ENCODE peak calls at places on chromosomes 12 and 14, in seven cellular contexts. One of them, this sample, is unnamed.
A peak's percentile ranks its signal among the peaks of the same experiment; 100 is the strongest.

GRCh38 chr12:40253936-40254335 is 29.1 kb downstream of the LRRK2 start:
- DNase-seq in vagina: no peak
- DNase-seq in breast epithelium: no peak
- DNase-seq in transverse colon: no peak
- DNase-seq in prostate gland: no peak
- DNase-seq in GM12891: no peak
- DNase-seq in esophagus muscularis mucosa: no peak
- DNase-seq in this sample: no peak

GRCh38 chr12:110993425-110993824 is 73.0 kb upstream of the MYL2 start:
- DNase-seq in vagina: no peak
- DNase-seq in breast epithelium: no peak
- DNase-seq in transverse colon: no peak
- DNase-seq in prostate gland: no peak
- DNase-seq in GM12891: no peak
- DNase-seq in esophagus muscularis mucosa: no peak
- DNase-seq in this sample: no peak

GRCh38 chr12:19222566-19222965 is 93.0 kb downstream of the PLEKHA5 start:
- DNase-seq in vagina: no peak
- DNase-seq in breast epithelium: no peak
- DNase-seq in transverse colon: no peak
- DNase-seq in prostate gland: no peak
- DNase-seq in GM12891: no peak
- DNase-seq in esophagus muscularis mucosa: no peak
- DNase-seq in this sample: no peak

GRCh38 chr14:78530078-78530477 is 359.9 kb downstream of the NRXN3 start:
- DNase-seq in vagina: no peak
- DNase-seq in breast epithelium: no peak
- DNase-seq in transverse colon: no peak
- DNase-seq in prostate gland: peak; percentile 4
- DNase-seq in GM12891: no peak
- DNase-seq in esophagus muscularis mucosa: peak; percentile 10
- DNase-seq in this sample: no peak

GRCh38 chr12:109998241-109998903 is 858 bp upstream of the ANKRD13A start:
- DNase-seq in vagina: no peak
- DNase-seq in breast epithelium: no peak
- DNase-seq in transverse colon: no peak
- DNase-seq in prostate gland: no peak
- DNase-seq in GM12891: no peak
- DNase-seq in esophagus muscularis mucosa: no peak
- DNase-seq in this sample: no peak

GRCh38 chr12:3097186-3097804 is 20.1 kb downstream of the TSPAN9 start:
- DNase-seq in vagina: no peak
- DNase-seq in breast epithelium: no peak
- DNase-seq in transverse colon: peak; percentile 59
- DNase-seq in prostate gland: peak; percentile 58
- DNase-seq in GM12891: no peak
- DNase-seq in esophagus muscularis mucosa: no peak
- DNase-seq in this sample: peak; percentile 64

GRCh38 chr14:99389171-99389826 is 91.4 kb downstream of the SETD3 start:
- DNase-seq in vagina: no peak
- DNase-seq in breast epithelium: no peak
- DNase-seq in transverse colon: peak; percentile 67
- DNase-seq in prostate gland: peak; percentile 21
- DNase-seq in GM12891: peak; percentile 61
- DNase-seq in esophagus muscularis mucosa: no peak
- DNase-seq in this sample: peak; percentile 75

GRCh38 chr12:59408431-59408830 is 187.4 kb upstream of the SLC16A7 start:
- DNase-seq in vagina: no peak
- DNase-seq in breast epithelium: no peak
- DNase-seq in transverse colon: no peak
- DNase-seq in prostate gland: no peak
- DNase-seq in GM12891: no peak
- DNase-seq in esophagus muscularis mucosa: no peak
- DNase-seq in this sample: no peak

GRCh38 chr12:50453872-50454271 is 50.9 kb upstream of the DIP2B start:
- DNase-seq in vagina: no peak
- DNase-seq in breast epithelium: no peak
- DNase-seq in transverse colon: no peak
- DNase-seq in prostate gland: no peak
- DNase-seq in GM12891: no peak
- DNase-seq in esophagus muscularis mucosa: no peak
- DNase-seq in this sample: no peak

GRCh38 chr12:19131020-19131431 is 1.5 kb downstream of the PLEKHA5 start:
- DNase-seq in vagina: no peak
- DNase-seq in breast epithelium: peak; percentile 21
- DNase-seq in transverse colon: peak; percentile 16
- DNase-seq in prostate gland: peak; percentile 15
- DNase-seq in GM12891: no peak
- DNase-seq in esophagus muscularis mucosa: no peak
- DNase-seq in this sample: peak; percentile 33

GRCh38 chr12:12210983-12211382 is 55.9 kb downstream of the LRP6 start:
- DNase-seq in vagina: no peak
- DNase-seq in breast epithelium: no peak
- DNase-seq in transverse colon: no peak
- DNase-seq in prostate gland: no peak
- DNase-seq in GM12891: no peak
- DNase-seq in esophagus muscularis mucosa: no peak
- DNase-seq in this sample: no peak

GRCh38 chr14:37139710-37140109 is 32.7 kb downstream of the SLC25A21 start:
- DNase-seq in vagina: no peak
- DNase-seq in breast epithelium: no peak
- DNase-seq in transverse colon: no peak
- DNase-seq in prostate gland: no peak
- DNase-seq in GM12891: no peak
- DNase-seq in esophagus muscularis mucosa: no peak
- DNase-seq in this sample: no peak

GRCh38 chr12:87660987-87661769 is 368.0 kb downstream of the C12orf50 start:
- DNase-seq in vagina: no peak
- DNase-seq in breast epithelium: peak; percentile 24
- DNase-seq in transverse colon: no peak
- DNase-seq in prostate gland: no peak
- DNase-seq in GM12891: no peak
- DNase-seq in esophagus muscularis mucosa: no peak
- DNase-seq in this sample: no peak

GRCh38 chr14:52951730-52952481 is 1.1 kb upstream of the FERMT2 start:
- DNase-seq in vagina: no peak
- DNase-seq in breast epithelium: peak; percentile 55
- DNase-seq in transverse colon: peak; percentile 18
- DNase-seq in prostate gland: peak; percentile 53
- DNase-seq in GM12891: no peak
- DNase-seq in esophagus muscularis mucosa: peak; percentile 91
- DNase-seq in this sample: peak; percentile 43

GRCh38 chr14:77151245-77151644 is 9.7 kb upstream of the ZDHHC22 start:
- DNase-seq in vagina: no peak
- DNase-seq in breast epithelium: no peak
- DNase-seq in transverse colon: no peak
- DNase-seq in prostate gland: no peak
- DNase-seq in GM12891: peak; percentile 37
- DNase-seq in esophagus muscularis mucosa: no peak
- DNase-seq in this sample: no peak

GRCh38 chr12:125340791-125341190 is 275.6 kb downstream of the AACS start:
- DNase-seq in vagina: no peak
- DNase-seq in breast epithelium: no peak
- DNase-seq in transverse colon: peak; percentile 39
- DNase-seq in prostate gland: no peak
- DNase-seq in GM12891: no peak
- DNase-seq in esophagus muscularis mucosa: no peak
- DNase-seq in this sample: no peak

GRCh38 chr14:34951286-34951685 is 31.5 kb upstream of the SRP54 start:
- DNase-seq in vagina: no peak
- DNase-seq in breast epithelium: no peak
- DNase-seq in transverse colon: no peak
- DNase-seq in prostate gland: no peak
- DNase-seq in GM12891: no peak
- DNase-seq in esophagus muscularis mucosa: no peak
- DNase-seq in this sample: no peak

GRCh38 chr14:39169541-39169900 is 612 bp downstream of the TRAPPC6B start:
- DNase-seq in vagina: no peak
- DNase-seq in breast epithelium: no peak
- DNase-seq in transverse colon: no peak
- DNase-seq in prostate gland: peak; percentile 32
- DNase-seq in GM12891: no peak
- DNase-seq in esophagus muscularis mucosa: no peak
- DNase-seq in this sample: no peak

GRCh38 chr12:69324797-69325466 is 23.2 kb upstream of the LYZ start:
- DNase-seq in vagina: no peak
- DNase-seq in breast epithelium: no peak
- DNase-seq in transverse colon: no peak
- DNase-seq in prostate gland: no peak
- DNase-seq in GM12891: no peak
- DNase-seq in esophagus muscularis mucosa: no peak
- DNase-seq in this sample: no peak
- TF ChIP-seq POLR2A in vagina: no peak
- TF ChIP-seq POLR2A in breast epithelium: no peak
- TF ChIP-seq POLR2A in transverse colon: no peak
- TF ChIP-seq POLR2A in prostate gland: no peak
- TF ChIP-seq POLR2A in GM12891: no peak
- TF ChIP-seq POLR2A in esophagus muscularis mucosa: no peak
- TF ChIP-seq POLR2A in this sample: no peak

GRCh38 chr14:79836577-79836976 is 374.7 kb downstream of the DIO2 start:
- DNase-seq in vagina: no peak
- DNase-seq in breast epithelium: no peak
- DNase-seq in transverse colon: no peak
- DNase-seq in prostate gland: no peak
- DNase-seq in GM12891: no peak
- DNase-seq in esophagus muscularis mucosa: no peak
- DNase-seq in this sample: no peak
- TF ChIP-seq POLR2AphosphoS5 in vagina: no peak
- TF ChIP-seq POLR2AphosphoS5 in breast epithelium: no peak
- TF ChIP-seq POLR2AphosphoS5 in transverse colon: no peak
- TF ChIP-seq POLR2AphosphoS5 in prostate gland: no peak
- TF ChIP-seq POLR2AphosphoS5 in GM12891: no peak
- TF ChIP-seq POLR2AphosphoS5 in esophagus muscularis mucosa: no peak
- TF ChIP-seq POLR2AphosphoS5 in this sample: no peak

GRCh38 chr14:98229676-98230366 is 1042.2 kb downstream of the BCL11B start:
- DNase-seq in vagina: no peak
- DNase-seq in breast epithelium: no peak
- DNase-seq in transverse colon: no peak
- DNase-seq in prostate gland: no peak
- DNase-seq in GM12891: no peak
- DNase-seq in esophagus muscularis mucosa: peak; percentile 29
- DNase-seq in this sample: no peak

GRCh38 chr14:98231210-98231609 is 1040.8 kb downstream of the BCL11B start:
- DNase-seq in vagina: no peak
- DNase-seq in breast epithelium: no peak
- DNase-seq in transverse colon: no peak
- DNase-seq in prostate gland: no peak
- DNase-seq in GM12891: no peak
- DNase-seq in esophagus muscularis mucosa: peak; percentile 82
- DNase-seq in this sample: no peak

GRCh38 chr14:98227727-98228111 is 1044.3 kb downstream of the BCL11B start:
- DNase-seq in vagina: no peak
- DNase-seq in breast epithelium: no peak
- DNase-seq in transverse colon: no peak
- DNase-seq in prostate gland: no peak
- DNase-seq in GM12891: no peak
- DNase-seq in esophagus muscularis mucosa: no peak
- DNase-seq in this sample: no peak

GRCh38 chr14:98226411-98226810 is 1045.6 kb downstream of the BCL11B start:
- DNase-seq in vagina: no peak
- DNase-seq in breast epithelium: no peak
- DNase-seq in transverse colon: no peak
- DNase-seq in prostate gland: no peak
- DNase-seq in GM12891: no peak
- DNase-seq in esophagus muscularis mucosa: peak; percentile 72
- DNase-seq in this sample: no peak

DNA sequence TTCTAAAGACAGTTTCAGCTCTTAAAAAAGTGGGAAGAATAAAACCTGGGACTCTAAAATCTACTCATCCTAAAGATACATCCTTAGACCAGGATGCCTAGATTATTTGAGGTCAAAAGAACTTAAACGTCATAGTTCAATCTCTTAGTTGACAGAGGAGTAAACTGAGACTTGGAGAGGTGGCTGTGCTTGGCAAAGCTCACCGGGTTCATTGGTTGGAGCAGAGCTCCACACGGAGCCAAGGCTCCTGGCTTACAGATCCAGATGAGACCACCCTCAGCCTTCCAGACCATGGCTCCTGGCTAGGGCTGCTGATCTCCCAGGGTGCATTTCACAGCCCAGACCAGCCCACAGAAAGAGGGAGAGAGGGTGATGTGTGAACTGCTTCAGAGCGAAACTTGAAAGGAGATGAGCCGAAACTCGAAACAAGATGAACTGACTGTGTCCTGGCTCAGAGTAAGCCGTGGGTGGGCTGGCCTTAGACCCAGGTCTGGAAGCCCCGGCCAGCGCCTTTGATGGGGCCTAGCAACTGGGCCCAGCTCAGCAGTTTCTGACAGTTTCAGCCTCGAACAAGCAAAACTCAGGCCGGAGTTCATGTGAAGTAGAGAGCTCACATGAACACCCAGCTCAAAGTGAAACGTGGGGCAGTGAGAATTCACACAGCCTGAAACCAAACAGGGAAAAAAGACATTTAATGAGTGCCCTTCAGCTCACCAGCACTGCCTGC is 1044.8 kb downstream of the BCL11B start:
- DNase-seq in vagina: no peak
- DNase-seq in breast epithelium: no peak
- DNase-seq in transverse colon: no peak
- DNase-seq in prostate gland: no peak
- DNase-seq in GM12891: peak; percentile 11
- DNase-seq in esophagus muscularis mucosa: peak; percentile 91
- DNase-seq in this sample: no peak
- TF ChIP-seq POLR2A in vagina: no peak
- TF ChIP-seq POLR2A in breast epithelium: no peak
- TF ChIP-seq POLR2A in transverse colon: no peak
- TF ChIP-seq POLR2A in prostate gland: no peak
- TF ChIP-seq POLR2A in GM12891: no peak
- TF ChIP-seq POLR2A in esophagus muscularis mucosa: no peak
- TF ChIP-seq POLR2A in this sample: no peak

GRCh38 chr14:23067847-23068791 is 10.8 kb upstream of the CDH24 start:
- DNase-seq in vagina: peak; percentile 85
- DNase-seq in breast epithelium: no peak
- DNase-seq in transverse colon: no peak
- DNase-seq in prostate gland: no peak
- DNase-seq in GM12891: no peak
- DNase-seq in esophagus muscularis mucosa: no peak
- DNase-seq in this sample: no peak
- TF ChIP-seq POLR2AphosphoS5 in vagina: no peak
- TF ChIP-seq POLR2AphosphoS5 in breast epithelium: no peak
- TF ChIP-seq POLR2AphosphoS5 in transverse colon: no peak
- TF ChIP-seq POLR2AphosphoS5 in prostate gland: no peak
- TF ChIP-seq POLR2AphosphoS5 in GM12891: no peak
- TF ChIP-seq POLR2AphosphoS5 in esophagus muscularis mucosa: no peak
- TF ChIP-seq POLR2AphosphoS5 in this sample: no peak

DNA sequence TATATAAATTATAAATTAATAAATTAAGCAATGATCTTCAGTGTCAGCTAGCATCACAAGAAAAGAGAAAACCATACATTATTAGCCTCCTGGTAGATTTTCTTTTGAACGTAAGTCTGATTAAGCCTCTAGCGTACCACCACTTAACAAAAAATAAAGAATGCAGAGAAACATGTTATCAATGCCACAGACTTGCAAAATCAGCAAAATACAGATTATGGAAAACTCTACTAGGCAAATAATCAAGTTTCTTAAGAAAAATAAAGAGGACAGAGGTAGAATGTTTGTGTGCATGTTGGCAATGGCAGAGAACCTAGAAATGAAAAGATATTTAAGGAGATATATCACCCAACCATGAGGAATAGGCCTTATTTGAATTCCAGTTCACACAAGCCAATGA is 8.4 kb upstream of the SRRM4 start:
- DNase-seq in vagina: no peak
- DNase-seq in breast epithelium: no peak
- DNase-seq in transverse colon: no peak
- DNase-seq in prostate gland: no peak
- DNase-seq in GM12891: no peak
- DNase-seq in esophagus muscularis mucosa: no peak
- DNase-seq in this sample: no peak
- TF ChIP-seq POLR2A in vagina: no peak
- TF ChIP-seq POLR2A in breast epithelium: no peak
- TF ChIP-seq POLR2A in transverse colon: no peak
- TF ChIP-seq POLR2A in prostate gland: no peak
- TF ChIP-seq POLR2A in GM12891: no peak
- TF ChIP-seq POLR2A in esophagus muscularis mucosa: no peak
- TF ChIP-seq POLR2A in this sample: no peak

This sample was measured in stomach.